ENCODE peak calls at places on chromosomes 6 and 20, in five cellular contexts. D is CD4-positive, alpha-beta T cell; Y is PC-3; H is left lung; Q is right cardiac atrium. S is an unnamed sample.

GRCh38 chr6:13537527-13537897 is 36.9 kb upstream of the SIRT5 start:
- ATAC-seq in D (no peak), Y (no peak), H (no peak), Q (peak), S (no peak)

GRCh38 chr6:11329841-11330765 is 97.6 kb upstream of the NEDD9 start:
- ATAC-seq in D (no peak), Y (peak), H (peak), Q (peak), S (peak)

GRCh38 chr20:36483205-36483918 is 58.0 kb upstream of the MYL9 start:
- ATAC-seq in D (no peak), Y (peak), H (no peak), Q (peak), S (no peak)

GRCh38 chr6:113493991-113494390 is 363.2 kb upstream of the MARCKS start:
- ATAC-seq in D (no peak), Y (peak), H (no peak), Q (no peak), S (peak)

GRCh38 chr6:11164717-11165646 is 53.5 kb upstream of the ERVFRD-1 start:
- ATAC-seq in D (no peak), Y (no peak), H (no peak), Q (no peak), S (no peak)

GRCh38 chr6:1798965-1799325 is 189.2 kb downstream of the FOXC1 start:
- ATAC-seq in D (no peak), Y (no peak), H (no peak), Q (no peak), S (no peak)

GRCh38 chr6:106579281-106579680 is 50.0 kb downstream of the RTN4IP1 start:
- ATAC-seq in D (no peak), Y (no peak), H (no peak), Q (no peak), S (no peak)

GRCh38 chr20:57048027-57048869 is 218.2 kb downstream of the BMP7 start:
- ATAC-seq in D (no peak), Y (peak), H (peak), Q (peak), S (peak)